ENCODE peak calls at places on chromosome 18, in eight cellular contexts. D is Calu3; M is stimulated activated CD4-positive, alpha-beta T cell treated with anti-CD3 and anti-CD28 coated beads, Interleukin-1b, Interleukin-23, amount 100 ng/mL, for 24 hours; S is CD8-positive, alpha-beta T cell; I is AML-193; X is amygdala; J is posterior cingulate gyrus; K is substantia nigra. C is an unnamed sample.

GRCh38 chr18:79218605-79219195 is 149.5 kb downstream of the ATP9B start:
- DNase-seq in I (no peak), K (no peak), M (no peak), D (no peak), S (no peak), J (no peak), X (no peak), C (no peak)

GRCh38 chr18:54479365-54479764 is 111.7 kb upstream of the DYNAP start:
- DNase-seq in I (no peak), J (no peak), M (no peak), K (no peak), X (no peak), D (no peak), S (no peak), C (no peak)

GRCh38 chr18:35045121-35045520 is 3.9 kb downstream of the MAPRE2 start:
- DNase-seq in M (no peak), X (no peak), D (no peak), K (no peak), J (no peak), S (no peak), I (no peak), C (no peak)

GRCh38 chr18:26071725-26072124 is 18.7 kb downstream of the SS18 start:
- DNase-seq in J (no peak), S (no peak), D (no peak), X (no peak), K (no peak), M (no peak), I (no peak), C (no peak)

GRCh38 chr18:9234528-9234927 is 97.9 kb downstream of the ANKRD12 start:
- DNase-seq in K (no peak), J (no peak), D (no peak), X (no peak), M (no peak), S (no peak), I (no peak), C (no peak)

GRCh38 chr18:31510319-31510718 is 12.3 kb downstream of the DSG2 start:
- DNase-seq in M (no peak), X (no peak), J (no peak), D (no peak), S (no peak), K (no peak), I (no peak), C (no peak)

GRCh38 chr18:79458131-79458838 is 62.6 kb downstream of the NFATC1 start:
- DNase-seq in D (peak), X (no peak), J (no peak), M (no peak), I (no peak), S (no peak), K (no peak), C (peak)

GRCh38 chr18:44033144-44033543 is 647.5 kb upstream of the SETBP1 start:
- DNase-seq in X (no peak), J (no peak), S (no peak), M (no peak), K (no peak), I (no peak), D (peak), C (no peak)

GRCh38 chr18:49006641-49007136 is 55.9 kb upstream of the SMAD7 start:
- DNase-seq in X (no peak), D (no peak), M (no peak), I (no peak), K (no peak), J (no peak), S (no peak), C (no peak)

GRCh38 chr18:8480506-8481328 is 128.5 kb upstream of the RAB12 start:
- DNase-seq in D (peak), I (peak), J (no peak), M (no peak), X (no peak), S (no peak), K (peak), C (no peak)

GRCh38 chr18:46814394-46814793 is 57.5 kb upstream of the ST8SIA5 start:
- DNase-seq in S (no peak), M (no peak), I (no peak), J (no peak), K (no peak), D (no peak), X (no peak), C (no peak)

GRCh38 chr18:59238385-59238784 is 18.4 kb downstream of the GRP start:
- DNase-seq in I (no peak), D (no peak), X (no peak), J (no peak), S (no peak), K (no peak), M (no peak), C (no peak)

GRCh38 chr18:23812566-23813440 is 123.5 kb downstream of the LAMA3 start:
- DNase-seq in X (no peak), I (peak), M (no peak), J (no peak), K (no peak), D (no peak), S (no peak), C (no peak)

GRCh38 chr18:31244737-31245432 is 73.1 kb upstream of the DSG1 start:
- DNase-seq in K (no peak), X (no peak), S (no peak), I (no peak), D (no peak), M (no peak), J (no peak), C (no peak)

GRCh38 chr18:46174317-46175039 is 70.3 kb downstream of the HAUS1 start:
- DNase-seq in D (no peak), X (no peak), I (peak), J (peak), M (no peak), S (peak), K (no peak), C (no peak)

GRCh38 chr18:27778441-27778840 is 398.5 kb downstream of the CDH2 start:
- DNase-seq in X (no peak), M (no peak), D (no peak), I (no peak), J (no peak), K (no peak), S (no peak), C (no peak)

GRCh38 chr18:76494181-76494540 is 881 bp downstream of the ZNF516 start:
- DNase-seq in K (peak), I (peak), M (no peak), D (no peak), X (no peak), J (no peak), S (no peak), C (no peak)

GRCh38 chr18:73979742-73980141 is 167.9 kb downstream of the FBXO15 start:
- DNase-seq in M (no peak), S (no peak), X (no peak), D (no peak), I (no peak), K (no peak), J (no peak), C (no peak)

GRCh38 chr18:404061-404460 is 96.4 kb downstream of the COLEC12 start:
- DNase-seq in K (no peak), X (no peak), D (no peak), I (no peak), S (no peak), M (no peak), J (no peak), C (no peak)

GRCh38 chr18:55264108-55264507 is 304.8 kb upstream of the CCDC68 start:
- DNase-seq in D (no peak), I (no peak), M (no peak), J (no peak), S (no peak), K (no peak), X (no peak), C (no peak)

C was measured in coronary artery.